ENCODE peak calls at places on chromosomes 13 and 19, in six cellular contexts. K is upper lobe of right lung, M is ovary, P is psoas muscle, F is OCI-LY7, Z is heart left ventricle. U is an unnamed sample.

GRCh38 chr19:19530889-19531288 is 2.2 kb downstream of the YJEFN3 start:
- DNase-seq in P (no peak), F (no peak), M (no peak), K (no peak), Z (no peak), U (no peak)

GRCh38 chr13:33123066-33123940 is 107.1 kb downstream of the KL start:
- DNase-seq in M (no peak), K (no peak), Z (peak), P (peak), F (no peak), U (no peak)

GRCh38 chr19:29843180-29844051 is 31.6 kb downstream of the CCNE1 start:
- DNase-seq in F (no peak), M (peak), K (peak), P (peak), Z (peak), U (no peak)

GRCh38 chr19:50255115-50255514 is 51.7 kb downstream of the MYH14 start:
- DNase-seq in P (no peak), Z (no peak), M (no peak), K (no peak), F (peak), U (no peak)

GRCh38 chr13:33244907-33245287 is 40.7 kb downstream of the STARD13 start:
- DNase-seq in Z (no peak), K (no peak), F (no peak), M (no peak), P (no peak), U (no peak)

GRCh38 chr19:54418030-54418929 is 3.0 kb downstream of the TTYH1 start:
- DNase-seq in M (no peak), F (no peak), K (no peak), P (no peak), Z (no peak), U (no peak)

GRCh38 chr19:12723383-12723642 is 419 bp downstream of the TNPO2 start:
- DNase-seq in Z (no peak), P (no peak), K (no peak), F (peak), M (no peak), U (no peak)

GRCh38 chr19:29054886-29055675 is 157.9 kb downstream of the UQCRFS1 start:
- DNase-seq in Z (no peak), F (no peak), P (no peak), M (no peak), K (no peak), U (peak)

GRCh38 chr19:11234486-11235075 is 4.8 kb upstream of the ANGPTL8 start:
- DNase-seq in Z (no peak), M (no peak), P (no peak), K (no peak), F (peak), U (no peak)

GRCh38 chr13:64680739-64681138 is 2549.4 kb downstream of the PCDH9 start:
- DNase-seq in M (no peak), P (no peak), F (no peak), Z (no peak), K (no peak), U (no peak)

GRCh38 chr13:72637561-72637960 is 89.9 kb downstream of the MZT1 start:
- DNase-seq in Z (no peak), P (no peak), K (no peak), M (no peak), F (no peak), U (no peak)

GRCh38 chr13:47250141-47250540 is 353.3 kb upstream of the HTR2A start:
- DNase-seq in Z (no peak), K (no peak), F (no peak), P (no peak), M (no peak), U (no peak)

GRCh38 chr13:102040812-102041211 is 361.0 kb downstream of the FGF14 start:
- DNase-seq in M (no peak), Z (no peak), K (no peak), F (no peak), P (no peak), U (no peak)

GRCh38 chr13:70237131-70237530 is 128.9 kb upstream of the KLHL1 start:
- DNase-seq in K (no peak), P (no peak), Z (no peak), F (no peak), M (no peak), U (no peak)

GRCh38 chr13:35191883-35192282 is 249.8 kb downstream of the NBEA start:
- DNase-seq in F (no peak), M (no peak), P (no peak), Z (no peak), K (no peak), U (no peak)

GRCh38 chr13:111017755-111018487 is 97.2 kb upstream of the ARHGEF7 start:
- DNase-seq in F (no peak), P (no peak), K (no peak), M (no peak), Z (no peak), U (no peak)

GRCh38 chr13:99704390-99704789 is 203.1 kb downstream of the TM9SF2 start:
- DNase-seq in Z (no peak), F (no peak), K (no peak), P (no peak), M (no peak), U (no peak)

GRCh38 chr13:32624441-32624840 is 38.2 kb downstream of the PDS5B start:
- DNase-seq in F (no peak), Z (no peak), P (no peak), M (no peak), K (no peak), U (no peak)

GRCh38 chr13:111541752-111542529 is 221.5 kb downstream of the TEX29 start:
- DNase-seq in Z (no peak), M (no peak), K (no peak), P (no peak), F (no peak), U (peak)

GRCh38 chr13:21060063-21060826 is 1.1 kb downstream of the LATS2 start:
- DNase-seq in M (peak), Z (peak), K (peak), P (peak), F (no peak), U (no peak)

GRCh38 chr19:48568345-48568886 is 16.4 kb downstream of the SULT2B1 start:
- DNase-seq in Z (peak), K (peak), F (no peak), P (peak), M (peak), U (peak)

GRCh38 chr19:39212377-39212742 is 8.3 kb upstream of the SYCN start:
- DNase-seq in M (no peak), F (peak), P (no peak), Z (no peak), K (peak), U (no peak)

GRCh38 chr19:6288737-6289136 is 9.0 kb upstream of the MLLT1 start:
- DNase-seq in P (no peak), K (no peak), M (no peak), F (no peak), Z (no peak), U (no peak)

GRCh38 chr19:6286676-6287075 is 6.9 kb upstream of the MLLT1 start:
- DNase-seq in M (no peak), Z (no peak), F (peak), K (no peak), P (no peak), U (no peak)

GRCh38 chr19:6292006-6292405 is 12.2 kb upstream of the MLLT1 start:
- DNase-seq in P (no peak), F (peak), Z (no peak), M (no peak), K (no peak), U (no peak)

DNA sequence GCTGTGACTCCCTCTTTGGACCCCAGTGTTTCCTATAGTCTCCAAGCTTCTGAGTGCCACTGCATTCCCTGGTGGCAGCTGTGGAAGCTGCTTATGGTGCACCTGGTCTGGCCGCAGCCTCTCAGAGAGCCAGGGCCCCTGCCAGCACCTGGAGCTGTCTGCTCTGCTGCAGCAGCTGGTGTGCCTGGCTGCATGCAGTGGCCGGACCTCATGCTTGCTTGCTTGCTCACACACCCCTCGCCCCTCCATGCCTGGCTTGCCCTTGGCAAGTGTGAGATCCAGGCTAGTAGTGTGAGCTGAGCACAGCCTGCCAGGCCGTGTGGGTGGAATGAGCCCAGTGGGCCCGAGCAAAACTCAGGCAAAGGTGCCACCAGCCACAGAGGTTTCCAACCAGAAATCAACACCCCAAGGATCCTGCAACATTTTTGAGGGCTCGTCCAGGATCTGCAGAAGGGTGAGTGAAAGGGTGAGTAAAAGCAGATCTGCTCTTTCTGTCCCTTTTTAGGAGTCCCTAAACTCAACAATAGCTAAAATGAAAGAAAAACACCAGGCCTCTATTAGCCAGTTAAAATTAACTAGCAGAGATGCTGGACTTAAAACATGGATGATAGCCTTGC is 7.6 kb upstream of the MLLT1 start:
- DNase-seq in M (no peak), P (no peak), F (peak), Z (no peak), K (no peak), U (no peak)
- H3K4me3 ChIP-seq in M (no peak), P (no peak), F (no peak), Z (no peak), K (no peak), U (no peak)

DNA sequence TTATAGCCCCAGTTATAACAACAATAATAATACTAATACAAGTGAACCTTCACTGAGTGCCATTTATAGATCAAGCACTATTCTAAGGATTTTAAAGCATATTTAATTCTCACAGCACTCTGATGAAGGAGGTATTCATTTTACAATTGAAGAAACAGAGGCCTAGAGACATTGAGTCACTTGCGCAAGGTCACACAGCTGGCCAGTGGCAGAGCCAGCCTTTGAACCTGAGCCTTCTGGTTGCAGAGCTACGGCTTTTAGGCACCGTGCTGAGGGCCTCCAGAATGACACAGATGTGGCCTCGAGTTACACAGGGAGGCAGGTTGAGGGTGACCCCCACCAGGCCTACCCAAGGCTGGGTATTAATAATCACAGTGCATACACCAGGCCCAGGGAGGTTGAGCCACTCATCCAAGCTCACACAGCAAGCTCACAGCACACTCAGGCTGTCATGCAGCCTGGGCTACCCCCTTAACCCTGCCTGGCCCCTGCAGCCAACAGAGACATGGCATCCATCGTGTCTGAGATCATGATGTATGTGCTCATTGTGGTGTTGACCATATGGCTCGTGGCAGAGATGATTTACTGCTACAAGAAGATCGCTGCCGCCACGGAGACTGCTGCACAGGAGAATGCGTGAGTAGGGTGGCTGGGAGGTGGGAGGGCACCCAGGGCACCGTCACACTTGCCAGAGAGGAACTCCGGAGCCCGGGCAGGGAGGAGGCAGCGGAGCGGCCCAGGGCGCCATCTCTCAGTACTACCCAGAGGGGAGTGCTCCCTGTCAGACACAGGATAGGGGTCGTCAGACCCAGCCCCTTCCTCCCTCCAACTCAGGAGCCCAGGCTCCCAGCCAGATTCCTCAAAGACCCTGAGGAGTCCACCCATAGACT is 2.7 kb upstream of the HPN start:
- DNase-seq in Z (no peak), P (peak), K (no peak), M (peak), F (no peak), U (no peak)
- H3K27ac ChIP-seq in Z (peak), P (peak), K (peak), M (peak), F (no peak), U (peak)

GRCh38 chr13:52127783-52128702 is 830 bp downstream of the NEK5 start:
- DNase-seq in K (no peak), P (no peak), F (peak), Z (no peak), M (peak), U (no peak)

GRCh38 chr13:52125547-52125946 is 3.3 kb downstream of the NEK5 start:
- DNase-seq in P (no peak), M (no peak), K (no peak), F (no peak), Z (no peak), U (no peak)

GRCh38 chr13:52130641-52131040 is 1.8 kb upstream of the NEK5 start:
- DNase-seq in M (no peak), K (no peak), F (no peak), Z (no peak), P (no peak), U (no peak)

GRCh38 chr13:52127378-52127777 is 1.5 kb downstream of the NEK5 start:
- DNase-seq in P (no peak), Z (no peak), M (no peak), F (no peak), K (no peak), U (no peak)

GRCh38 chr13:52128714-52129700 is at the start of gene NEK5:
- DNase-seq in P (peak), F (no peak), M (peak), K (peak), Z (peak), U (peak)
- TF ChIP-seq CTCF in P (peak), F (no peak), M (peak), K (peak), Z (peak), U (peak)

GRCh38 chr13:79228972-79229371 is 177.1 kb downstream of the RBM26 start:
- DNase-seq in K (no peak), M (no peak), F (no peak), Z (no peak), P (no peak), U (no peak)
- H3K4me3 ChIP-seq in K (no peak), M (no peak), F (no peak), Z (no peak), P (no peak), U (no peak)

GRCh38 chr19:46411088-46412033 is 2.0 kb downstream of the CCDC8 start:
- DNase-seq in Z (no peak), P (no peak), M (peak), K (no peak), F (no peak), U (no peak)
- H3K27ac ChIP-seq in Z (peak), P (no peak), M (peak), K (no peak), F (peak), U (peak)

GRCh38 chr13:27171830-27172494 is 351 bp upstream of the USP12 start:
- DNase-seq in Z (peak), M (peak), K (peak), P (peak), F (peak), U (peak)
- TF ChIP-seq CTCF in Z (peak), M (no peak), K (peak), P (peak), F (peak), U (no peak)

DNA sequence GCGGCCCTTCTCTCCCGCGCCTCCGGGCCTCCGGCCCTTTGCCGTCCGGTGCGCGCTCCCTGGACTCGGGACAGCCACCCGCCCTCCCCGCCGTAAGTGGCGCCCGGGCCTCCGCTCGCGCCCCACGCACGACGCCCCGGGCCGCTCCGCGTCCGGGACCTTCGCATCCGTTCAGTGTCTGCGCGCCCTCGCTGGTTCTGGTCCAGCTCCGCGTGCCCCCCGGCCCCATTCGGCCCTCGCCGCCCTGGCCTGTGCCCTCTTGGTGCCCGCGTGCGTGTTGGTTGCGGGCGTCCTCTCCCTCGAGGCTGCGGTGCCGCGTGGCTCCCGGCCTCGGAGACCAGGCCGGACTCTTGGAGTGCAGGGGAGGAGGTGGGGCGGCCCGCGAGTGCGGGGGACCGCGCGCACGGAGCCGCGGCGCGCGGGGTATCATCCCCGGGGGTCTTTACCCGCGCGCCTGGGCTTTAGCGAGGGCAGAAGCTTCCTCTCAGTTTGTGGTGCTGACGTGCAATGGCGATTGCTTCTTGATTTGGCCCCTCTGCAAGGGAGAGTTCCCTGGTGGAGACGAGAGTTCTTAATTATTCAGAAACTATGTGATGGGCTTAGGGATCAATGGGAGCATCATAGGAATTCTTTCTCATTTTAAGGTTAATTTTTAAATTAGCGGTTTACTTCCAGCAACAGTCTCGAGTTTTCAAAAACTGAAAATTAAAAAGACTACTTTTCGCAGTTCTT is 757 bp downstream of the WASF3 start:
- DNase-seq in K (no peak), F (no peak), Z (peak), P (peak), M (peak), U (no peak)
- H3K4me3 ChIP-seq in K (peak), F (peak), Z (peak), P (peak), M (peak), U (peak)

GRCh38 chr19:35462476-35462953 is 14.5 kb downstream of the FFAR2 start:
- DNase-seq in P (no peak), M (no peak), K (no peak), Z (no peak), F (peak), U (no peak)
- H3K27ac ChIP-seq in P (no peak), M (no peak), K (peak), Z (no peak), F (peak), U (no peak)